ENCODE peak calls at places on chromosome 14, in six cellular contexts. U is CD8-positive, alpha-beta T cell; S is choroid plexus epithelial cell; L is endothelial cell of umbilical vein; K is fibroblast of lung; X is pancreas. Q is an unnamed sample.

GRCh38 chr14:101889366-101889765 is 75.0 kb upstream of the DYNC1H1 start:
- DNase-seq in L (no peak), K (no peak), X (no peak), U (no peak), S (no peak), Q (no peak)

GRCh38 chr14:105290598-105291356 is 10.0 kb downstream of the BRF1 start:
- DNase-seq in K (no peak), X (no peak), U (no peak), L (peak), S (peak), Q (peak)

GRCh38 chr14:67562025-67562775 is 29.1 kb downstream of the PLEKHH1 start:
- DNase-seq in K (no peak), S (no peak), U (no peak), X (no peak), L (no peak), Q (no peak)

GRCh38 chr14:63671987-63672386 is 30.3 kb upstream of the WDR89 start:
- DNase-seq in S (no peak), X (no peak), K (no peak), L (no peak), U (no peak), Q (no peak)

GRCh38 chr14:89702151-89702936 is 252.2 kb downstream of the EFCAB11 start:
- DNase-seq in U (no peak), K (peak), X (peak), S (peak), L (no peak), Q (peak)

GRCh38 chr14:102408729-102409128 is 46.0 kb downstream of the TECPR2 start:
- DNase-seq in L (no peak), K (no peak), U (no peak), S (no peak), X (no peak), Q (no peak)

GRCh38 chr14:35878272-35879140 is 52.4 kb downstream of the BRMS1L start:
- DNase-seq in S (peak), L (peak), X (no peak), U (no peak), K (peak), Q (peak)

GRCh38 chr14:105665247-105665950 is 139.0 kb downstream of the TMEM121 start:
- DNase-seq in X (no peak), S (no peak), L (no peak), U (no peak), K (no peak), Q (no peak)

GRCh38 chr14:104105071-104105821 is 19.7 kb downstream of the ASPG start:
- DNase-seq in U (no peak), K (no peak), X (no peak), L (no peak), S (no peak), Q (peak)

GRCh38 chr14:105737504-105738246 is 211.3 kb downstream of the TMEM121 start:
- DNase-seq in L (no peak), K (no peak), S (no peak), X (no peak), U (no peak), Q (no peak)

GRCh38 chr14:24828486-24828885 is 194.5 kb upstream of the GZMB start:
- DNase-seq in U (no peak), K (no peak), S (peak), X (no peak), L (no peak), Q (no peak)

GRCh38 chr14:103510311-103511021 is 12.2 kb downstream of the CKB start:
- DNase-seq in U (no peak), K (no peak), X (no peak), L (no peak), S (no peak), Q (no peak)

GRCh38 chr14:63986789-63987533 is 134.2 kb downstream of the SYNE2 start:
- DNase-seq in K (peak), S (peak), L (no peak), U (no peak), X (no peak), Q (no peak)

GRCh38 chr14:68950111-68950510 is 29.0 kb downstream of the ACTN1 start:
- DNase-seq in X (no peak), L (no peak), U (no peak), S (peak), K (peak), Q (no peak)

DNA sequence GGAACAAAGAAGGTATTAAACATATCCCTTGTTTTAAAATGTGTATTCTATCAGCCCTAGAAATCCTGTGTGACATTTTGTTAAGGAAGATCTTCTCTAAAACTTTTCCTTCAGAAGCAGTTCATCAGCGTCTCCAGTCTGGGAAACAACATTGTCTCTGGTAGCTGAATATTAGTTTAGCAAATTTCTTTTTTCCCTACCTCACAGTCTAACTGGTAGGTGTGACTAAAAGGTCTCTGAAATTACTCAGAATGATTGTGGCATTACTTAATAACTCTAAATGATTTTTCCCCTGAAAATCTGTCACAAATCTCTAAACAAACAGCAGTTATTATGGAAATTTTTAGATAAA is 1044.8 kb downstream of the FLRT2 start:
- DNase-seq in X (no peak), L (no peak), U (no peak), K (no peak), S (no peak), Q (no peak)
- H3K4me3 ChIP-seq in X (no peak), L (no peak), U (no peak), K (no peak), S (no peak), Q (no peak)

GRCh38 chr14:80944861-80945617 is 3.5 kb upstream of the CEP128 start:
- DNase-seq in U (no peak), X (no peak), K (no peak), L (no peak), S (no peak), Q (no peak)

GRCh38 chr14:80941241-80942157 is at the start of gene CEP128:
- DNase-seq in X (peak), L (peak), U (peak), S (peak), K (peak), Q (peak)

GRCh38 chr14:80942158-80942738 is 710 bp upstream of the CEP128 start:
- DNase-seq in L (peak), U (no peak), S (no peak), X (no peak), K (no peak), Q (peak)

DNA sequence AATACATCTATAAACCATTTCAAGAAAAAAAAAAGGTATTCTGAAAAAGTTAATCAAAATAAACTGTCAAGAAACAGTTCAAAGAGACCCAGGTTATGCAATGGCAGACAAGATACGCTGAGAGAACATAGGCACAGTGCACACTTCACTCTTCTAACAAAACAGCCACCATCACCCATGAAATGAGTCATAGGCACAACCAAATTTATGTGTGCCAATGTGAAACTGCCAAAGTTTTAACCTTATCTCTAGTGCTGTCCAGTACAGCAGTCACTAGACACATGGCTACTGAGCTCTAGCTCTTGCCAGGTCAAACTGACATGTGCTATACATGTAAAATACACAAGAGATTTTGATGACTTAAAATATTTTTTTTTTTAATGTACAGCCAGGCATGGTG is 1.4 kb downstream of the CEP128 start:
- DNase-seq in X (no peak), S (no peak), U (no peak), K (no peak), L (no peak), Q (no peak)
- H3K4me3 ChIP-seq in X (no peak), S (no peak), U (no peak), K (no peak), L (no peak), Q (no peak)

DNA sequence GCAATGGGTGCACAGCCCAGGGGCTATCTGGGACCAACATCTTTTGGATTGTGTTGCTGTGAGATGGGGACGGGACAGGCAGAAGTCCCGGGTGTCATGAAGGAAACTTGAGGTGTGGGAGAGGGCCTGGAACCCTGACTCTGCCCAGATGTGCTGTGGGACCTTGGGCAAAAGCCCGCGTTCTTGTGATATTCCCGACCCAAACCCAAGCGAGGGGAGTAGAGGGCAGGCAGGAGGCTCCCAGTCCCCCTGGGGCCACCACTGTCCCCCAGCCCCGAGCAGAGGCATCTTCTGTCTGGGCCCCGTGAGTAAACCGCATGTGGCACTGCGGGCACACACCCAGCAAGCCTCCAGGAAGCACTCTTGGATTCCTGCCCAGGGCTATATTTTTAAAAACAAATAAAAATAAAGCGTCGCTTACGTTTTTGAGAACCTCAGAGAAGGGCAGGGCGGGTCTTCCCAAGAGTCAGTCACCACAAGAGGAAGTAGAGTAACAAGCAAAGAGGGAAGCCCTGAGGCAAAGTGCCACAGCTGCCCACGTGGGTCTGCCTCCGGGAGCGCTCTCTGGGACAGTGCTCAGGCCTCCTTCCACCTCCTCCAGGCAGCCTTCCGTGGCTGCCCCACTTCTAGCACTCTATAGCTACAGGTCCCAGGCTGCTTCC is 39.5 kb downstream of the BEGAIN start:
- DNase-seq in U (peak), K (peak), X (peak), S (peak), L (peak), Q (peak)
- H3K4me3 ChIP-seq in U (peak), K (no peak), X (no peak), S (no peak), L (no peak), Q (no peak)

DNA sequence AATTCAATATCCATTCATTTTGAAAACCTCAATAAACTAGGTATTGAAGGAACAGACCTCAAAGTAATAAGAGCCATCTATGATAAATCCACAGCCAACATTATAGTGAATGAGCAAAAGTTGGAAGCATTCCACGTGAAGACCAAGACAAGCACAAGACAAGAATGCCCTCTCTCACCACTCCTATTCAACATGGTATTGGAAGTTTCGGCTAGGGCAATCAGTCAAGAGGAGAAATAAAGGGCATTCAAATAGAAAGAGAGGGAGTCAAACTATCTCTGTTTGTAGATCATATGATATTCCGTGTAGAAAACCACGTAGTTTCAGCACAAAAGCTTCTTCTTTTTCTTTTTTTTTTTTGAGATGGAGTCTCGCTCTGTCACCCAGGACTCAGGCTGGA is 550.3 kb downstream of the FSCB start:
- DNase-seq in K (no peak), S (no peak), L (no peak), X (no peak), U (no peak), Q (no peak)
- H3K4me3 ChIP-seq in K (no peak), S (no peak), L (no peak), X (no peak), U (no peak), Q (no peak)